ENCODE peak calls at places on chromosomes 4 and X, in nine cellular contexts. One of them, this sample, is unnamed.

GRCh38 chr4:14783011-14783877 is 219.0 kb upstream of the CPEB2 start:
- DNase-seq in neural progenitor cell: no peak
- DNase-seq in lower leg skin: no peak
- DNase-seq in Caco-2: no peak
- DNase-seq in GM23338: no peak
- DNase-seq in OCI-LY7: no peak
- DNase-seq in nephron progenitor cell: no peak
- DNase-seq in body of pancreas: no peak
- DNase-seq in ascending aorta: no peak
- DNase-seq in this sample: no peak

GRCh38 chr4:35802644-35803043 is 441.7 kb downstream of the ARAP2 start:
- DNase-seq in OCI-LY7: no peak
- DNase-seq in ascending aorta: no peak
- DNase-seq in lower leg skin: no peak
- DNase-seq in Caco-2: no peak
- DNase-seq in nephron progenitor cell: no peak
- DNase-seq in neural progenitor cell: no peak
- DNase-seq in GM23338: no peak
- DNase-seq in body of pancreas: no peak
- DNase-seq in this sample: no peak

GRCh38 chr4:63937961-63938360 is 471.3 kb downstream of the TECRL start:
- DNase-seq in body of pancreas: no peak
- DNase-seq in GM23338: no peak
- DNase-seq in ascending aorta: no peak
- DNase-seq in lower leg skin: no peak
- DNase-seq in Caco-2: no peak
- DNase-seq in OCI-LY7: no peak
- DNase-seq in nephron progenitor cell: no peak
- DNase-seq in neural progenitor cell: no peak
- DNase-seq in this sample: no peak

GRCh38 chr4:159366966-159367365 is 264.1 kb downstream of the RAPGEF2 start:
- DNase-seq in ascending aorta: no peak
- DNase-seq in nephron progenitor cell: no peak
- DNase-seq in neural progenitor cell: no peak
- DNase-seq in GM23338: no peak
- DNase-seq in body of pancreas: no peak
- DNase-seq in Caco-2: no peak
- DNase-seq in lower leg skin: no peak
- DNase-seq in OCI-LY7: no peak
- DNase-seq in this sample: no peak

GRCh38 chr4:16443504-16444088 is 217.3 kb upstream of the TAPT1 start:
- DNase-seq in GM23338: peak
- DNase-seq in Caco-2: no peak
- DNase-seq in nephron progenitor cell: no peak
- DNase-seq in ascending aorta: no peak
- DNase-seq in OCI-LY7: peak
- DNase-seq in lower leg skin: no peak
- DNase-seq in neural progenitor cell: peak
- DNase-seq in body of pancreas: peak
- DNase-seq in this sample: no peak

GRCh38 chrX:70439016-70439415 is 5.6 kb upstream of the DLG3 start:
- DNase-seq in GM23338: no peak
- DNase-seq in lower leg skin: no peak
- DNase-seq in OCI-LY7: no peak
- DNase-seq in Caco-2: no peak
- DNase-seq in body of pancreas: no peak
- DNase-seq in ascending aorta: no peak
- DNase-seq in neural progenitor cell: no peak
- DNase-seq in nephron progenitor cell: no peak
- DNase-seq in this sample: no peak

GRCh38 chr4:84582988-84583870 is at the start of gene CDS1:
- DNase-seq in nephron progenitor cell: peak
- DNase-seq in GM23338: peak
- DNase-seq in OCI-LY7: no peak
- DNase-seq in neural progenitor cell: peak
- DNase-seq in ascending aorta: peak
- DNase-seq in body of pancreas: peak
- DNase-seq in lower leg skin: peak
- DNase-seq in Caco-2: peak
- DNase-seq in this sample: peak

GRCh38 chr4:77818077-77818666 is 996 bp downstream of the CNOT6L start:
- DNase-seq in neural progenitor cell: peak
- DNase-seq in lower leg skin: peak
- DNase-seq in body of pancreas: peak
- DNase-seq in Caco-2: peak
- DNase-seq in nephron progenitor cell: peak
- DNase-seq in ascending aorta: peak
- DNase-seq in OCI-LY7: peak
- DNase-seq in GM23338: peak
- DNase-seq in this sample: peak

GRCh38 chrX:148871422-148872152 is 371.2 kb downstream of the AFF2 start:
- DNase-seq in OCI-LY7: no peak
- DNase-seq in GM23338: no peak
- DNase-seq in body of pancreas: no peak
- DNase-seq in lower leg skin: no peak
- DNase-seq in nephron progenitor cell: no peak
- DNase-seq in ascending aorta: no peak
- DNase-seq in Caco-2: no peak
- DNase-seq in neural progenitor cell: no peak
- DNase-seq in this sample: no peak

GRCh38 chrX:13007519-13008188 is 32.7 kb downstream of the TMSB4X start:
- DNase-seq in body of pancreas: peak
- DNase-seq in GM23338: no peak
- DNase-seq in Caco-2: no peak
- DNase-seq in OCI-LY7: no peak
- DNase-seq in nephron progenitor cell: no peak
- DNase-seq in neural progenitor cell: no peak
- DNase-seq in ascending aorta: no peak
- DNase-seq in lower leg skin: no peak
- DNase-seq in this sample: no peak

GRCh38 chr4:158170691-158171455 is 2.0 kb downstream of the GASK1B start:
- DNase-seq in body of pancreas: peak
- DNase-seq in GM23338: peak
- DNase-seq in nephron progenitor cell: no peak
- DNase-seq in ascending aorta: peak
- DNase-seq in Caco-2: peak
- DNase-seq in neural progenitor cell: no peak
- DNase-seq in OCI-LY7: no peak
- DNase-seq in lower leg skin: peak
- DNase-seq in this sample: peak

GRCh38 chr4:153560918-153561317 is 94.8 kb downstream of the TMEM131L start:
- DNase-seq in body of pancreas: no peak
- DNase-seq in lower leg skin: no peak
- DNase-seq in Caco-2: no peak
- DNase-seq in neural progenitor cell: no peak
- DNase-seq in OCI-LY7: no peak
- DNase-seq in GM23338: no peak
- DNase-seq in ascending aorta: no peak
- DNase-seq in nephron progenitor cell: no peak
- DNase-seq in this sample: no peak

GRCh38 chr4:147773261-147774184 is 41.6 kb downstream of the ARHGAP10 start:
- DNase-seq in OCI-LY7: no peak
- DNase-seq in body of pancreas: peak
- DNase-seq in neural progenitor cell: no peak
- DNase-seq in lower leg skin: no peak
- DNase-seq in GM23338: no peak
- DNase-seq in ascending aorta: no peak
- DNase-seq in nephron progenitor cell: no peak
- DNase-seq in Caco-2: no peak
- DNase-seq in this sample: no peak

GRCh38 chrX:74492720-74493201 is 71.5 kb downstream of the SLC16A2 start:
- DNase-seq in OCI-LY7: peak
- DNase-seq in nephron progenitor cell: peak
- DNase-seq in Caco-2: no peak
- DNase-seq in lower leg skin: no peak
- DNase-seq in GM23338: peak
- DNase-seq in neural progenitor cell: peak
- DNase-seq in body of pancreas: no peak
- DNase-seq in ascending aorta: no peak
- DNase-seq in this sample: no peak

GRCh38 chrX:7139202-7140081 is 8.1 kb upstream of the STS start:
- DNase-seq in ascending aorta: no peak
- DNase-seq in nephron progenitor cell: no peak
- DNase-seq in GM23338: no peak
- DNase-seq in Caco-2: no peak
- DNase-seq in neural progenitor cell: no peak
- DNase-seq in lower leg skin: no peak
- DNase-seq in body of pancreas: no peak
- DNase-seq in OCI-LY7: no peak
- DNase-seq in this sample: no peak

GRCh38 chr4:85127653-85128052 is 161.2 kb upstream of the WDFY3 start:
- DNase-seq in ascending aorta: no peak
- DNase-seq in OCI-LY7: peak
- DNase-seq in nephron progenitor cell: peak
- DNase-seq in GM23338: peak
- DNase-seq in lower leg skin: no peak
- DNase-seq in body of pancreas: peak
- DNase-seq in neural progenitor cell: peak
- DNase-seq in Caco-2: peak
- DNase-seq in this sample: no peak

DNA sequence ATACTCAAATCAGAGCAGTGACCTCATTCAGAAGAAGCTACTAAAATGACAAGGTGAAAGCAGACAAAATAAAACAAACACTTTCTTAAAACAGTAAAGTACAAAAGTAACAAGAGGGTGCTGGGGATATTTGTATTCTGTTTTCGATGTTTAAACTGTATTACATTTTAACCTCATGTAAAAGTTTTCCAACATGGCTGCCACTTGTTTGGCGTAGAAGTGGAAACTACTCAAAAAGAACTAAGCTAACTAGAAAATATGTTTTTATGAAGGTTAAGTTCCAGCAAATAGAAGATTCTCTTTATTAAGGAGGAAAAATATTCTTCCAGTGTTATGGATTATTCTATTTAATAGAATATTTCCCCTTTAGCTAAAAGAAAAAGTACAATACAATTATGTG is 155.0 kb downstream of the FBXW7 start:
- DNase-seq in ascending aorta: no peak
- DNase-seq in Caco-2: no peak
- DNase-seq in neural progenitor cell: no peak
- DNase-seq in body of pancreas: no peak
- DNase-seq in GM23338: no peak
- DNase-seq in lower leg skin: no peak
- DNase-seq in OCI-LY7: no peak
- DNase-seq in nephron progenitor cell: no peak
- DNase-seq in this sample: no peak
- TF ChIP-seq CTCF in ascending aorta: no peak
- TF ChIP-seq CTCF in Caco-2: no peak
- TF ChIP-seq CTCF in neural progenitor cell: no peak
- TF ChIP-seq CTCF in body of pancreas: no peak
- TF ChIP-seq CTCF in GM23338: no peak
- TF ChIP-seq CTCF in lower leg skin: no peak
- TF ChIP-seq CTCF in OCI-LY7: no peak
- TF ChIP-seq CTCF in nephron progenitor cell: no peak
- TF ChIP-seq CTCF in this sample: no peak

DNA sequence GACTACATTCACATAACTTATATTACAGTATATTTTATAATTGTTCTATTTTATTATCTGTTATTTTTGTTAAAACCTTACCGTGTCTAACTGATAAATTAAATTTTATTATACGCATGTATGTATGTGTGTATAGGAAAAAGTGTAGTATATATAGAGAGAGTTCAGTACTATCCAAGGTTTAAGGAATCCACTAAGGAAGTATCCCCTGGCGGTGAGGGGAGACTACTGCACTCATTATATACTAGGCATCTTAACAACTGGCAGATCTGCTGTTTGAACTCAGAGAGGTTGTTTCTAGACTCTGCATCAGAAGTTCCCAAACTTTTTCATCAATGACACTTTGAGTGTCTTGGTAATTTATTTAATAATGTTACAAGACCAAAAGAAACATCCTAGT is 70.9 kb downstream of the NDST4 start:
- DNase-seq in ascending aorta: no peak
- DNase-seq in nephron progenitor cell: no peak
- DNase-seq in body of pancreas: no peak
- DNase-seq in neural progenitor cell: peak
- DNase-seq in lower leg skin: no peak
- DNase-seq in GM23338: peak
- DNase-seq in OCI-LY7: peak
- DNase-seq in Caco-2: no peak
- DNase-seq in this sample: no peak
- TF ChIP-seq CTCF in ascending aorta: no peak
- TF ChIP-seq CTCF in nephron progenitor cell: peak
- TF ChIP-seq CTCF in body of pancreas: no peak
- TF ChIP-seq CTCF in neural progenitor cell: peak
- TF ChIP-seq CTCF in lower leg skin: no peak
- TF ChIP-seq CTCF in GM23338: peak
- TF ChIP-seq CTCF in OCI-LY7: peak
- TF ChIP-seq CTCF in Caco-2: peak
- TF ChIP-seq CTCF in this sample: no peak

GRCh38 chr4:33160126-33160525 is 2440.0 kb downstream of the PCDH7 start:
- DNase-seq in GM23338: peak
- DNase-seq in OCI-LY7: peak
- DNase-seq in neural progenitor cell: peak
- DNase-seq in lower leg skin: peak
- DNase-seq in ascending aorta: no peak
- DNase-seq in Caco-2: peak
- DNase-seq in nephron progenitor cell: no peak
- DNase-seq in body of pancreas: no peak
- DNase-seq in this sample: no peak
- TF ChIP-seq CTCF in GM23338: peak
- TF ChIP-seq CTCF in OCI-LY7: peak
- TF ChIP-seq CTCF in neural progenitor cell: peak
- TF ChIP-seq CTCF in lower leg skin: no peak
- TF ChIP-seq CTCF in ascending aorta: no peak
- TF ChIP-seq CTCF in Caco-2: peak
- TF ChIP-seq CTCF in nephron progenitor cell: peak
- TF ChIP-seq CTCF in body of pancreas: no peak
- TF ChIP-seq CTCF in this sample: peak

GRCh38 chr4:111630705-111631104 is 514.5 kb upstream of the FAM241A start:
- DNase-seq in neural progenitor cell: peak
- DNase-seq in nephron progenitor cell: no peak
- DNase-seq in OCI-LY7: peak
- DNase-seq in ascending aorta: no peak
- DNase-seq in GM23338: peak
- DNase-seq in lower leg skin: no peak
- DNase-seq in body of pancreas: no peak
- DNase-seq in Caco-2: no peak
- DNase-seq in this sample: no peak
- TF ChIP-seq CTCF in neural progenitor cell: peak
- TF ChIP-seq CTCF in nephron progenitor cell: peak
- TF ChIP-seq CTCF in OCI-LY7: peak
- TF ChIP-seq CTCF in ascending aorta: peak
- TF ChIP-seq CTCF in GM23338: no peak
- TF ChIP-seq CTCF in lower leg skin: no peak
- TF ChIP-seq CTCF in body of pancreas: no peak
- TF ChIP-seq CTCF in Caco-2: peak
- TF ChIP-seq CTCF in this sample: peak